ENCODE peak calls at places on chromosomes 2 and 18, in six cellular contexts. P, M, L, A, V and G are unnamed samples.
A peak's percentile ranks its signal among the peaks of the same experiment; 100 is the strongest.

GRCh38 chr18:74499633-74500032 is 3.5 kb downstream of the CNDP2 start:
- DNase-seq in P (peak; percentile 67), M (no peak), L (peak; percentile 72), A (peak; percentile 76), V (no peak), G (peak; percentile 31)

GRCh38 chr2:206989306-206989705 is 50.0 kb downstream of the CPO start:
- DNase-seq in P (no peak), M (no peak), L (peak; percentile 27), A (no peak), V (no peak), G (no peak)

GRCh38 chr2:152405206-152406118 is 70.5 kb downstream of the FMNL2 start:
- DNase-seq in P (no peak), M (no peak), L (no peak), A (no peak), V (no peak), G (no peak)

GRCh38 chr2:31202833-31203232 is 14.5 kb downstream of the CAPN14 start:
- DNase-seq in P (no peak), M (no peak), L (no peak), A (no peak), V (no peak), G (no peak)

GRCh38 chr2:70141754-70142589 is 48.8 kb downstream of the C2orf42 start:
- DNase-seq in P (no peak), M (no peak), L (no peak), A (no peak), V (no peak), G (no peak)

GRCh38 chr2:36468463-36469266 is 113.1 kb downstream of the CRIM1 start:
- DNase-seq in P (no peak), M (no peak), L (no peak), A (no peak), V (no peak), G (no peak)

GRCh38 chr2:240155080-240156025 is 14.9 kb upstream of the OTOS start:
- DNase-seq in P (no peak), M (no peak), L (no peak), A (no peak), V (no peak), G (no peak)

GRCh38 chr2:139730197-139730596 is 950.0 kb upstream of the NXPH2 start:
- DNase-seq in P (no peak), M (no peak), L (no peak), A (no peak), V (no peak), G (no peak)

GRCh38 chr18:58135170-58135569 is 91.1 kb downstream of the NEDD4L start:
- DNase-seq in P (peak; percentile 21), M (no peak), L (no peak), A (no peak), V (no peak), G (no peak)

GRCh38 chr2:217774232-217774631 is 228.6 kb downstream of the TNS1 start:
- DNase-seq in P (no peak), M (no peak), L (no peak), A (no peak), V (no peak), G (no peak)

GRCh38 chr2:84946204-84947009 is 24.6 kb upstream of the KCMF1 start:
- DNase-seq in P (peak; percentile 64), M (no peak), L (no peak), A (peak; percentile 52), V (no peak), G (no peak)

GRCh38 chr2:127525692-127526141 is 572 bp downstream of the IWS1 start:
- DNase-seq in P (peak; percentile 21), M (no peak), L (no peak), A (no peak), V (no peak), G (peak; percentile 14)

GRCh38 chr2:231012471-231012870 is 16.6 kb downstream of the SPATA3 start:
- DNase-seq in P (no peak), M (no peak), L (no peak), A (no peak), V (no peak), G (no peak)

GRCh38 chr2:239114119-239114581 is 266.3 kb downstream of the TWIST2 start:
- DNase-seq in P (no peak), M (no peak), L (peak; percentile 28), A (no peak), V (no peak), G (no peak)

GRCh38 chr2:216619411-216620393 is 13.5 kb upstream of the IGFBP2 start:
- DNase-seq in P (no peak), M (no peak), L (no peak), A (no peak), V (no peak), G (no peak)

GRCh38 chr2:36485521-36485920 is 112.4 kb downstream of the FEZ2 start:
- DNase-seq in P (no peak), M (no peak), L (no peak), A (no peak), V (no peak), G (no peak)

GRCh38 chr2:98459776-98460175 is 15.1 kb downstream of the INPP4A start:
- DNase-seq in P (no peak), M (no peak), L (no peak), A (no peak), V (no peak), G (no peak)

GRCh38 chr2:64650257-64650656 is 3.5 kb downstream of the SERTAD2 start:
- DNase-seq in P (no peak), M (no peak), L (no peak), A (no peak), V (no peak), G (no peak)

GRCh38 chr2:26126091-26126490 is 46.8 kb upstream of the GAREM2 start:
- DNase-seq in P (no peak), M (no peak), L (no peak), A (no peak), V (no peak), G (no peak)

GRCh38 chr18:9436176-9436575 is 39.1 kb upstream of the RALBP1 start:
- DNase-seq in P (no peak), M (no peak), L (no peak), A (no peak), V (no peak), G (no peak)

GRCh38 chr2:241052677-241053360 is 49.3 kb downstream of the MTERF4 start:
- DNase-seq in P (no peak), M (no peak), L (no peak), A (no peak), V (no peak), G (no peak)

GRCh38 chr2:150472122-150472899 is 15.2 kb downstream of the RND3 start:
- DNase-seq in P (no peak), M (no peak), L (no peak), A (peak; percentile 76), V (no peak), G (peak; percentile 31)

GRCh38 chr18:39946623-39947061 is 2008.4 kb upstream of the PIK3C3 start:
- DNase-seq in P (no peak), M (no peak), L (no peak), A (no peak), V (no peak), G (no peak)

GRCh38 chr2:171109020-171109419 is 51.7 kb downstream of the TLK1 start:
- DNase-seq in P (no peak), M (no peak), L (no peak), A (no peak), V (no peak), G (no peak)

GRCh38 chr2:235042576-235043515 is 91.0 kb downstream of the SH3BP4 start:
- DNase-seq in P (no peak), M (no peak), L (no peak), A (peak; percentile 55), V (no peak), G (no peak)